ENCODE peak calls at places on chromosomes 4 and X, in seven cellular contexts. C, Y, S, L, Q, I and N are unnamed samples.

GRCh38 chrX:50769389-50770063 is 44.5 kb downstream of the SHROOM4 start:
- DNase-seq in C (no peak), Y (no peak), S (no peak), L (no peak), Q (no peak), I (peak; percentile 26), N (peak; percentile 82)

GRCh38 chr4:108171541-108172230 is 3.0 kb upstream of the LEF1 start:
- DNase-seq in C (no peak), Y (no peak), S (no peak), L (no peak), Q (no peak), I (no peak), N (no peak)

GRCh38 chr4:113539408-113539807 is 222.1 kb downstream of the CAMK2D start:
- DNase-seq in C (no peak), Y (peak; percentile 1), S (peak; percentile 10), L (no peak), Q (no peak), I (no peak), N (no peak)

GRCh38 chr4:142282870-142283431 is 563.1 kb downstream of the INPP4B start:
- DNase-seq in C (no peak), Y (no peak), S (no peak), L (no peak), Q (peak; percentile 6), I (no peak), N (peak; percentile 17)

GRCh38 chr4:8378776-8379175 is 61.7 kb downstream of the ACOX3 start:
- DNase-seq in C (no peak), Y (no peak), S (no peak), L (no peak), Q (no peak), I (no peak), N (no peak)

GRCh38 chr4:48103483-48104139 is 30.4 kb downstream of the TXK start:
- DNase-seq in C (no peak), Y (no peak), S (no peak), L (no peak), Q (no peak), I (no peak), N (no peak)

GRCh38 chr4:19850909-19851308 is 400.8 kb upstream of the SLIT2 start:
- DNase-seq in C (no peak), Y (no peak), S (peak; percentile 92), L (no peak), Q (no peak), I (no peak), N (no peak)

GRCh38 chrX:84219551-84219950 is 31.6 kb upstream of the RPS6KA6 start:
- DNase-seq in C (no peak), Y (no peak), S (peak; percentile 22), L (no peak), Q (no peak), I (no peak), N (no peak)

GRCh38 chr4:6938237-6938636 is 28.6 kb downstream of the TBC1D14 start:
- DNase-seq in C (no peak), Y (no peak), S (no peak), L (no peak), Q (peak; percentile 82), I (no peak), N (no peak)

GRCh38 chrX:124462931-124463330 is 116.6 kb downstream of the SH2D1A start:
- DNase-seq in C (no peak), Y (no peak), S (no peak), L (peak; percentile 48), Q (no peak), I (no peak), N (no peak)

GRCh38 chr4:677431-678293 is 3.3 kb downstream of the MYL5 start:
- DNase-seq in C (no peak), Y (no peak), S (no peak), L (peak; percentile 38), Q (no peak), I (peak; percentile 61), N (no peak)

GRCh38 chrX:25034889-25035288 is 19.1 kb upstream of the ARX start:
- DNase-seq in C (no peak), Y (no peak), S (peak; percentile 23), L (no peak), Q (no peak), I (no peak), N (no peak)

GRCh38 chr4:157018920-157019490 is 47.4 kb upstream of the PDGFC start:
- DNase-seq in C (no peak), Y (no peak), S (no peak), L (no peak), Q (no peak), I (no peak), N (no peak)

GRCh38 chr4:162163892-162164759 is at the start of gene FSTL5:
- DNase-seq in C (peak; percentile 80), Y (peak; percentile 87), S (no peak), L (peak; percentile 60), Q (peak; percentile 6), I (no peak), N (peak; percentile 84)